ENCODE peak calls at places on chromosomes 12 and 14, in four cellular contexts. D is CD8-positive, alpha-beta T cell; U is kidney epithelial cell; K is astrocyte of the cerebellum. A is an unnamed sample.

GRCh38 chr12:108788076-108788782 is 56.9 kb upstream of the CORO1C start:
- DNase-seq in D (no peak), U (no peak), K (no peak), A (no peak)

GRCh38 chr12:13066459-13066858 is 22.3 kb downstream of the FAM234B start:
- DNase-seq in D (no peak), U (no peak), K (no peak), A (no peak)

GRCh38 chr14:60506985-60507829 is 1.7 kb upstream of the SIX6 start:
- DNase-seq in D (no peak), U (no peak), K (no peak), A (no peak)

GRCh38 chr14:81187832-81188522 is 32.8 kb downstream of the GTF2A1 start:
- DNase-seq in D (no peak), U (no peak), K (no peak), A (no peak)

GRCh38 chr14:96037891-96038557 is 1.1 kb upstream of the C14orf132 start:
- DNase-seq in D (no peak), U (no peak), K (no peak), A (no peak)

GRCh38 chr12:27937768-27938167 is 34.8 kb downstream of the PTHLH start:
- DNase-seq in D (no peak), U (no peak), K (no peak), A (no peak)

GRCh38 chr14:56185991-56186390 is 67.8 kb downstream of the PELI2 start:
- DNase-seq in D (no peak), U (no peak), K (no peak), A (no peak)

GRCh38 chr14:92352158-92352985 is 29.4 kb downstream of the SLC24A4 start:
- DNase-seq in D (no peak), U (no peak), K (no peak), A (no peak)

GRCh38 chr12:619346-619745 is 43.9 kb downstream of the NINJ2 start:
- DNase-seq in D (peak; percentile 25), U (no peak), K (no peak), A (no peak)

GRCh38 chr12:19183121-19183838 is 53.7 kb downstream of the PLEKHA5 start:
- DNase-seq in D (no peak), U (no peak), K (no peak), A (no peak)

GRCh38 chr12:120066341-120066740 is 50.2 kb downstream of the RAB35 start:
- DNase-seq in D (no peak), U (peak; percentile 23), K (no peak), A (no peak)

GRCh38 chr12:128387811-128388422 is 120.9 kb downstream of the TMEM132C start:
- DNase-seq in D (no peak), U (no peak), K (no peak), A (no peak)

GRCh38 chr14:101249676-101250036 is 311.6 kb upstream of the DIO3 start:
- DNase-seq in D (no peak), U (no peak), K (no peak), A (no peak)

GRCh38 chr12:11067514-11067913 is 5.4 kb upstream of the TAS2R46 start:
- DNase-seq in D (no peak), U (no peak), K (peak; percentile 6), A (peak; percentile 4)

GRCh38 chr12:83470749-83471148 is 784.0 kb downstream of the TMTC2 start:
- DNase-seq in D (no peak), U (no peak), K (no peak), A (no peak)

GRCh38 chr14:102057480-102058114 is 29.2 kb downstream of the HSP90AA1 start:
- DNase-seq in D (no peak), U (no peak), K (no peak), A (no peak)

GRCh38 chr14:100688598-100689499 is 37.8 kb upstream of the DLK1 start:
- DNase-seq in D (no peak), U (peak; percentile 56), K (peak; percentile 59), A (peak; percentile 43)

GRCh38 chr12:72282721-72283120 is 10.6 kb downstream of the TRHDE start:
- DNase-seq in D (no peak), U (no peak), K (no peak), A (no peak)

GRCh38 chr12:125064492-125064891 is 743 bp upstream of the AACS start:
- DNase-seq in D (no peak), U (no peak), K (no peak), A (no peak)

GRCh38 chr14:76877871-76878270 is 51.7 kb downstream of the LRRC74A start:
- DNase-seq in D (no peak), U (no peak), K (no peak), A (no peak)

GRCh38 chr12:2813573-2814185 is 1.2 kb downstream of the ITFG2 start:
- DNase-seq in D (peak; percentile 55), U (no peak), K (no peak), A (no peak)

GRCh38 chr12:1429980-1430379 is 164.4 kb downstream of the FBXL14 start:
- DNase-seq in D (no peak), U (peak; percentile 25), K (peak; percentile 11), A (no peak)

GRCh38 chr12:68118096-68118755 is 41.3 kb downstream of the IFNG start:
- DNase-seq in D (no peak), U (no peak), K (no peak), A (no peak)

GRCh38 chr12:62813031-62813829 is 121.7 kb downstream of the PPM1H start:
- DNase-seq in D (peak; percentile 29), U (no peak), K (peak; percentile 52), A (no peak)

GRCh38 chr12:70196732-70197361 is 46.4 kb upstream of the CNOT2 start:
- DNase-seq in D (no peak), U (no peak), K (no peak), A (no peak)

GRCh38 chr12:86985298-86985697 is 729.1 kb upstream of the MGAT4C start:
- DNase-seq in D (no peak), U (no peak), K (no peak), A (no peak)
- TF ChIP-seq CTCF in D (no peak), U (no peak), K (no peak), A (no peak)

DNA sequence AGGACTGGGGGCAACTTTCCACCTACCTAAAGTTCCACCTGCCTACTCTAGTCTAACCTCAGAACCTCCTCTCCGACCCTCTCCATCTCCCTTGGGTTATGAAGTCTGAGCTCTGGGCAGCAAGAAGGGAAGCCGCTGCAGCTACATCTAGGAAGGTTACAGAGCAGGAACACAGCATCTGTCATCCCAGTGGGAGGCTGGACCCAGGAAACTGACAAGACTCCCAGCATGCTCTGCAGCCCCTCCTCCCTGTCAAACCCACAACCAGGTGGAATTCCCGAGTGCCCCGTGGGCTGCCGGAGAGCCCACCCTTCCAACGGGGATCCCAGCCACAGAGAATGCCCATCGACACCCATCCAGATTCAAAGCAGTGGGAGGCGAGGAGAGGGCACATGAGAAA is 2.1 kb downstream of the TESC start:
- DNase-seq in D (no peak), U (no peak), K (no peak), A (no peak)
- H3K4me3 ChIP-seq in D (no peak overlapping the region), U (no peak overlapping the region), K (no peak overlapping the region), A (no peak overlapping the region)

GRCh38 chr14:59330455-59330854 is 134.7 kb downstream of the GPR135 start:
- DNase-seq in D (no peak), U (no peak), K (no peak), A (no peak)
- TF ChIP-seq CTCF in D (no peak), U (no peak), K (no peak), A (no peak)

DNA sequence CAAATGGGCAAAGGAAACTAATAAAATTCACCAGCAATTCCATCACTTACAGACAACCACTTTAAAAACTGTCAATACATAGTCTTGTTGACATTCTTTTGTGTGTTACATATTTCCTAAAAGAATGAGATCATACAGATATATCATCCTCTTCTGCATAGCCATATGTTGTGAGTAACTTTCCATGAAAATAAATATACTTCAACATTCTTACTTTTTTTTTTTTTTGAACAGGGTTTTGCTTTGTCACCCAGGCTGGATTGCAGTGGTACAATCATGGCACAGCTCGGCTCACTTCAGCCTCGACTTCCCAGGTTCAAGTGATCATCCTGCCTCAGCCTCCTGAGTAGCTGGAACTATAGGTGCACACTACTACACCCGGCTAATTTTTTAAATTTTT is 20.9 kb downstream of the ZC2HC1C start:
- DNase-seq in D (no peak), U (no peak), K (no peak), A (no peak)
- H3K4me3 ChIP-seq in D (no peak overlapping the region), U (no peak overlapping the region), K (no peak overlapping the region), A (no peak overlapping the region)

GRCh38 chr12:57080855-57081254 is 2.3 kb upstream of the NEMP1 start:
- DNase-seq in D (no peak), U (no peak), K (no peak), A (no peak)

GRCh38 chr12:57079821-57080220 is 1.2 kb upstream of the NEMP1 start:
- DNase-seq in D (no peak), U (no peak), K (no peak), A (no peak)

DNA sequence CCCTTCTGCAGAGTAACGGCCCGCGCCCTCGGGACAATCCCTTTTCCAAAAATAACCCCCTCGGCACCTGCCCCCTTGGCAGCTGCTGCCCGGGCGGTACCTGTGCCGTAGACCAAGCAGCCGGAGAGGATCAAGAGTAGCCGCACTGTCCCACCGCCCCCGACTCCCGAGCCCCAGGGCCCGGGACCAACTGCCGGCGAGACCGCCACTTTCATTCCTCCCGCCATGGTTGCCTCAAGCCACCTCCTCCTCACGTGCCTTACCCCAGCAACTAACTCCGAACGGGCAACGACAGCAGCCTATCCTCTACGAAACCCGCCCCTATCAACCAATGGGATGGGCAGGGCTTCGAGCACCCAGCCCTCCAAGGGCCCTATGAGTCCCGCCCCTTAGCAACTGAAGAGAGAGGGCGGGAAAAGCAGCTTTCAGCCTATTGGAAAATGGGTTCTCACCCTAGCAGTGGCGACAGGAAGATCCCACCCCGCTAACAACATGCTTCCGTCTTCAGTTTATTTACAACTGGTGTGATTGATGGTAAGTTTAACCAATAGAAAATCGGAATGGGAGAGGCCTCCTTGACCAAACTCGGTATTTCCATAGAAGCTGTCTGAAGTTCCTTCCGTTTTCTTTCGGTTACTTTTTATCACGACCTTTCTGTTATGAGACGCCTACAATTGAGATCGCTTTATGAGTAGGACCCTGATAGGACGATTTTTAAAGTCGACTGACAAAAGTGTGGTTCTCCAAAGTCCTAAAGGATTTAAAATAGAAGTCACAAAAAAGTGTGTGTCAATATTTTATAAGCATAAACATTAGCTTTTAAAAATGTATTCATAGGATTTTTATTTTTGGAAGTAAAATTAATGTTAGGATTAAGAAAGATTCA is at the start of gene NEMP1:
- DNase-seq in D (peak; percentile 95), U (peak; percentile 100), K (peak; percentile 100), A (peak; percentile 100)
- TF ChIP-seq CTCF in D (no peak), U (no peak), K (no peak), A (no peak)

DNA sequence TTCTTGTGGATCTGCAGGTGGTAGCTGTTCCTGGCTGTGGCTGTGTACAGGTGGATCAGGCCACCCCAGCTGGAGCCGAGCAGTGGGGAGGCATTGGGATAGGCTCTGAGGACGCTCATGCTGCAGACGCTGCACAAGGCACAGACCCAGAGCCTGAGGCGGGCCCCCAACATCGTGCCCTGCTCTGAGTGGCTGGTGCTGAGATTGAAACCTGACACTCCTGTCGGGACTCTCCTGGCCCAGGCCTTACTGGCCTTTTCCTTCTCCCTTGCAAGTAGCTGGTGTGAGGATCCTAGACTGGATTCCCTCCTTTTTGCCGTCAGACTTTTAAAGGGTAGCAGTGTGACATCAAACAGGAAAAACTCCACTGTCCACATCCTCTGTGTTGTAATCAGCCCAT is at the start of gene FGF23:
- DNase-seq in D (no peak), U (no peak), K (no peak), A (peak; percentile 12)
- H3K4me3 ChIP-seq in D (no peak within 1 kb of the TSS), U (no peak within 1 kb of the TSS), K (no peak within 1 kb of the TSS), A (no peak within 1 kb of the TSS)

GRCh38 chr14:59028476-59029202 is 159.8 kb upstream of the DAAM1 start:
- DNase-seq in D (no peak), U (peak; percentile 93), K (peak; percentile 90), A (peak; percentile 37)
- TF ChIP-seq CTCF in D (peak; percentile 25), U (peak; percentile 90), K (peak; percentile 86), A (peak; percentile 95)

A was measured in retinal pigment epithelial cell.